ENCODE peak calls at places on chromosomes 3 and 15, in eight cellular contexts. G is SK-N-SH, I is GM12878, O is HCT116, L is Panc1, M is HepG2, E is HL-60, N is K562. Y is an unnamed sample.

GRCh38 chr15:31503758-31504461 is 177.3 kb downstream of the KLF13 start:
- DNase-seq in G (no peak), I (no peak), O (no peak), L (no peak), M (no peak), E (no peak), N (no peak), Y (no peak)

GRCh38 chr3:107680698-107681097 is 157.9 kb downstream of the BBX start:
- DNase-seq in G (no peak), I (no peak), O (no peak), L (no peak), M (no peak), E (no peak), N (no peak), Y (no peak)

GRCh38 chr3:101300073-101300472 is 20.3 kb downstream of the IMPG2 start:
- DNase-seq in G (no peak), I (no peak), O (no peak), L (no peak), M (no peak), E (no peak), N (no peak), Y (peak; percentile 8)

GRCh38 chr3:61594978-61595687 is 33.8 kb downstream of the PTPRG start:
- DNase-seq in G (no peak), I (no peak), O (no peak), L (no peak), M (no peak), E (no peak), N (no peak), Y (no peak)

GRCh38 chr3:37024092-37024491 is 30.8 kb downstream of the MLH1 start:
- DNase-seq in G (peak; percentile 12), I (no peak), O (peak; percentile 4), L (no peak), M (no peak), E (peak; percentile 17), N (peak; percentile 63), Y (no peak)

GRCh38 chr3:100316656-100317069 is 17.9 kb upstream of the NIT2 start:
- DNase-seq in G (peak; percentile 45), I (no peak), O (peak; percentile 46), L (peak; percentile 24), M (peak; percentile 39), E (peak; percentile 28), N (peak; percentile 21), Y (peak; percentile 77)

GRCh38 chr3:31248619-31248992 is 284.1 kb upstream of the STT3B start:
- DNase-seq in G (no peak), I (no peak), O (no peak), L (no peak), M (no peak), E (no peak), N (no peak), Y (no peak)

GRCh38 chr3:138497021-138497420 is 62.6 kb downstream of the ESYT3 start:
- DNase-seq in G (no peak), I (no peak), O (no peak), L (no peak), M (no peak), E (no peak), N (no peak), Y (no peak)

GRCh38 chr3:189588061-189588817 is 43.0 kb upstream of the TP63 start:
- DNase-seq in G (no peak), I (no peak), O (no peak), L (no peak), M (no peak), E (no peak), N (no peak), Y (no peak)

GRCh38 chr3:184584001-184584891 is 22.7 kb downstream of the EPHB3 start:
- DNase-seq in G (peak; percentile 65), I (no peak), O (no peak), L (no peak), M (no peak), E (no peak), N (no peak), Y (peak; percentile 77)

GRCh38 chr3:52398670-52399081 is 46.2 kb downstream of the SEMA3G start:
- DNase-seq in G (no peak), I (no peak), O (no peak), L (no peak), M (no peak), E (no peak), N (no peak), Y (no peak)
- TF ChIP-seq POLR2AphosphoS5 in G (no peak), I (no peak), O (no peak), L (no peak), M (no peak), E (no peak), N (no peak), Y (no peak)

GRCh38 chr3:190892328-190893011 is 30.0 kb upstream of the GMNC start:
- DNase-seq in G (no peak), I (no peak), O (no peak), L (no peak), M (no peak), E (no peak), N (no peak), Y (peak; percentile 34)
- TF ChIP-seq REST in G (no peak), I (no peak), O (no peak), L (no peak), M (no peak), E (no peak), N (no peak), Y (no peak)

DNA sequence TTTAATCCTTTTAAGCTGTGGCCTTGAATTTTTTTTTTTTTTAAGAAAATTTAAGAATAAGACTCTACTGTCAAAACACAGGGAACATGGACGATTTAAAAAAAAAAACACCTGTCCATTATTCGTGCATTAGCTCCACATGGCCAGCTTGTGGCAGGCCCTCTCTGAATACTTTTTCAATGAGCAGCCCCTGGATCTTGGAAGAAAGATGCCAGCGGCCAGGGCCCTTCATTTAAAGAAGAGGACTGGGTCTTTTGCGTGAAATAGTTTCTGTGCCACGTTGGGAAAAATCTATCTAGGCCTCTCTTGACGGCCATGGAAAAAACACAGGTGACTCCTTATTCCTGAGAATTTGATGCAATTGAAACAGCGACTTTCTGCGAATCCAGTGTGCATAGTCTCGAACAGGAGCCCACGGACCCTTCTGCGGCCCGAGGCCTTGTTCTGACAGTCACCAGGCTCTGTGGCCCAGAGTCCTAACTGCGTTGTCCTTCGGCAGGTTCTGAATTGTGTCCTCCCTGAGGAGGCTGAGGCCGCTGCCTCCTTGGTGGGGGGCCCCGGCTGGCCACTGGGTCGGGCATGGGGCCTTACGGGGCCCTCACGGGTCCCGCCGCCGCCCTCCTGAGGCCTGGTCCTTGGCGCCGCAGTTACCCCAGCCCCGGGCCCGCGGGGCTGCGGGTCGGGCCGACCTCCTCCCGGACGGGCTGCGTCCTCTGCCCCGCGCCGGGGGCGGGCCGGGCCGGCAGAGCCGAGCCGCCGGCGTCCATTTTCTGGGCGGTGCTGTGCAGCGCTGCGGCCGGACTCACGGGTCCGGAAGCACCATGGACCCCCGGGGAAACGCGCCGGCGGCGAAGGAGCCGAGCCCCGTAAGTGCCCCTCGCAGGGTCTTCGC is 33.5 kb downstream of the ZBTB38 start:
- DNase-seq in G (peak; percentile 90), I (no peak), O (no peak), L (no peak), M (no peak), E (no peak), N (no peak), Y (peak; percentile 76)
- TF ChIP-seq POLR2AphosphoS5 in G (no peak), I (no peak), O (peak; percentile 48), L (peak; percentile 59), M (no peak), E (no peak), N (no peak), Y (no peak)

DNA sequence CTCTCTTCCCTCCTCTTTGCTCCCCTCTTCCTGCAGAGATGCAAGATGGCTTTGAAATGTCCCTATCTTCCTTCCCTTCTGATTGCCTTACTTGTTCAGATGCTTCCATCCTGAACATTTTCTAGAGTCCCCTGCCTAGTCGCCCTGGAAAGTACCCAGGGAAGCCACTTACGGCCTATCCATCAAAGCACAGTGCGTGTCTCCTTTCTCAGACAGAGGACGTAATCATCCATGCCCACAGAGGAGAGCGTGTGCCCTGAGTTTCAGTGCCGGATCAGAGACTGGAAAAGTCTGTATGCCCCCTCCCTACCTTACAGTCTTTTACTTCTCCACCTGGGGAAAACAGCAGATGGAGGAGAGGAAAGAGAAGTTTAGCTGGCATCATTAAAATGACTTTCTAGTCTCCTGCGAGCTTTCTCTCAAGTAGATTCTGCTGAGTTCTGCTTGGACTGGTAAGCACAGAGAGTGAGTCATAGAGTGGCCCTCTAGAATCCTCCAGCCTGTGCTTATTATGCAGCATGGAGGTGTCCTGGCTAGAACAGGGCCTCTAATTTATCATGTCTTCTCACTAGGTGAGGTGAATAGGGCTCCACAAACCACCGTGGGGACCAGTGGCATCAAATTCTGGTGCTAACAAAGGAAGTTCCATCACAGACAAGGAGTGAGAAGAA is 114.6 kb downstream of the SLCO3A1 start:
- DNase-seq in G (no peak), I (no peak), O (no peak), L (no peak), M (no peak), E (no peak), N (no peak), Y (no peak)
- TF ChIP-seq REST in G (no peak), I (no peak), O (no peak), L (no peak), M (no peak), E (no peak), N (no peak), Y (no peak)

GRCh38 chr15:28128036-28128435 is 28.9 kb upstream of the OCA2 start:
- DNase-seq in G (no peak), I (no peak), O (no peak), L (no peak), M (no peak), E (no peak), N (no peak), Y (no peak)

GRCh38 chr15:28123408-28124023 is 24.4 kb upstream of the OCA2 start:
- DNase-seq in G (peak; percentile 87), I (no peak), O (peak; percentile 41), L (peak; percentile 36), M (peak; percentile 57), E (no peak), N (peak; percentile 65), Y (peak; percentile 88)

GRCh38 chr15:28124841-28125240 is 25.7 kb upstream of the OCA2 start:
- DNase-seq in G (no peak), I (no peak), O (no peak), L (no peak), M (no peak), E (no peak), N (no peak), Y (no peak)

GRCh38 chr15:28127036-28127435 is 27.9 kb upstream of the OCA2 start:
- DNase-seq in G (no peak), I (no peak), O (no peak), L (no peak), M (no peak), E (no peak), N (no peak), Y (no peak)

DNA sequence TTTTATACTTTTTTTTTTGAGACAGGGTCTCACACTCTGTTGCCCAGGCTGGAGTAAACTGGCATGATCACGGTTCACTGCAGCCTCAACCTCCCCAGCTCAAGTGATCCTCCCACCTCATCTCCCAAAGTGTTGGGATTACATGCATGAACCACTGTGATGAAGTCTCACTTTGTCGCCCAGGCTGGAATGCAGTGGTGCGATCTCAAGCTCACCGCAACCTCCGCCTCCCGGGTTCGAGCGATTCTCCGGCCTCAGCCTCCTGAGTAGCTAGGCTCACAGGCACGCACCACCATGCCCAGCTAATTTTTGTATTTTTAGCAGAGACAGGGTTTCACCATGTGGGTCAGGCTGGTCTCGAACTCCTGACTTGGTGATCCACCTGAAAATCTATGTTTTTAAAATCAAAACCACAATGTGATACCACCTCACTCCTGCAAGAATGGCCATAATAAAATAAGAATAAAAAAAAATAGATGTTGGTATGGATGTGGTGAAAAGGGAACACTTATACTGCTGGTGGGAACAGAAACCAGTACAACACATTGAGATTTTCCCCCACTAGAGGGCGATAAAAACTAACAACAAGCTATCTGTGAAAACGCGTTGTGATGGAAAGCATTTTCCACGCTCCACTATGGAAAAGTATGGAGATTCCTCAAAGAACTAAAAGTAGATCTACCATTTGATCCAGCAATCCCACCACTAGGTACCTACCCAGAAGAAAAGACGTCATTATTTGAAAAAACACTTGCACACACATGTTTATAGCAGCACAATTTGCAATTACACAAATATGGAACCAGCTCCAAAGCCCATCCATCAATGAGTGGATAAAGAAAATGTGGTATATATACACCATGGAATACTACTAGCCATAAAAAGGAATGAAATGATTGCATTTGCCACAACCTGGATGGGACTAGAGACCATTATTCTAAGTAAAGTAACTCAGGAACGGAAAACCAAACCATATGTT is 26.8 kb upstream of the OCA2 start:
- DNase-seq in G (peak; percentile 61), I (no peak), O (peak; percentile 33), L (peak; percentile 24), M (peak; percentile 37), E (peak; percentile 16), N (peak; percentile 48), Y (peak; percentile 81)
- TF ChIP-seq POLR2AphosphoS5 in G (no peak), I (no peak), O (no peak), L (no peak), M (no peak), E (no peak), N (no peak), Y (no peak)

Y was measured in GM23338.